ENCODE peak calls at places on chromosomes 3 and 15, in ten cellular contexts. Q is adipocyte, G is GM23338, X is tibial artery, R is lung, T is neural progenitor cell, E is cardiac muscle cell, K is A673, I is psoas muscle, V is keratinocyte. N is an unnamed sample. For H3K4me1, the result is how much of the 10 kb centered on the place peaks cover.

GRCh38 chr3:172224560-172225214 is 185.3 kb downstream of the FNDC3B start:
- DNase-seq in K (no peak), R (no peak), G (no peak), T (no peak), Q (no peak), V (no peak), X (no peak), I (no peak), E (no peak), N (no peak)

GRCh38 chr3:89635137-89635536 is 527.7 kb downstream of the EPHA3 start:
- DNase-seq in Q (peak), R (no peak), G (no peak), E (no peak), T (no peak), V (no peak), X (no peak), K (no peak), I (no peak), N (no peak)

GRCh38 chr3:53645754-53646153 is 151.3 kb downstream of the CACNA1D start:
- DNase-seq in E (no peak), R (no peak), G (no peak), K (no peak), I (peak), Q (no peak), X (no peak), T (no peak), V (no peak), N (no peak)

GRCh38 chr15:90130291-90130690 is 28.0 kb upstream of the IDH2 start:
- DNase-seq in R (no peak), I (no peak), G (no peak), E (no peak), K (no peak), T (no peak), Q (no peak), V (no peak), X (no peak), N (no peak)

GRCh38 chr15:67745059-67745993 is 80.0 kb upstream of the SKOR1 start:
- DNase-seq in R (no peak), V (no peak), E (no peak), X (no peak), I (no peak), T (no peak), K (no peak), Q (peak), G (no peak), N (no peak)

GRCh38 chr3:178603735-178604134 is 67.5 kb downstream of the KCNMB2 start:
- DNase-seq in R (no peak), E (no peak), T (no peak), X (no peak), V (no peak), G (no peak), Q (no peak), K (no peak), I (no peak), N (no peak)

GRCh38 chr3:27681249-27681748 is 40.8 kb downstream of the EOMES start:
- DNase-seq in T (peak), G (peak), V (no peak), I (no peak), K (peak), R (no peak), E (peak), Q (peak), X (no peak), N (peak)

GRCh38 chr3:197365621-197366020 is 67.2 kb upstream of the DLG1 start:
- DNase-seq in T (no peak), I (no peak), V (no peak), X (no peak), G (peak), E (no peak), Q (no peak), K (no peak), R (no peak), N (no peak)

GRCh38 chr3:144431134-144431533 is 459.5 kb downstream of the DIPK2A start:
- DNase-seq in E (no peak), G (no peak), V (no peak), X (no peak), Q (no peak), I (no peak), K (no peak), R (no peak), T (no peak), N (no peak)

GRCh38 chr3:21357241-21357640 is 393.8 kb downstream of the ZNF385D start:
- DNase-seq in X (no peak), E (no peak), G (no peak), R (no peak), Q (peak), T (no peak), I (no peak), K (no peak), V (no peak), N (no peak)

GRCh38 chr15:61063875-61064320 is 165.2 kb downstream of the RORA start:
- DNase-seq in V (peak), I (no peak), E (no peak), Q (no peak), X (no peak), R (no peak), T (no peak), K (no peak), G (no peak), N (no peak)

GRCh38 chr3:113575191-113575590 is 42.8 kb downstream of the SIDT1 start:
- DNase-seq in G (peak), E (no peak), R (no peak), V (no peak), X (no peak), T (peak), Q (no peak), I (no peak), K (no peak), N (no peak)

GRCh38 chr3:183537295-183537730 is 18.2 kb downstream of the KLHL6 start:
- DNase-seq in X (peak), G (no peak), V (peak), T (no peak), Q (peak), K (no peak), E (no peak), I (peak), R (no peak), N (no peak)

GRCh38 chr3:161915283-161915682 is 418.7 kb downstream of the OTOL1 start:
- DNase-seq in Q (no peak), T (no peak), I (no peak), V (no peak), K (peak), G (no peak), X (no peak), E (no peak), R (no peak), N (no peak)

GRCh38 chr15:84702961-84703482 is 12.9 kb downstream of the SEC11A start:
- DNase-seq in X (peak), E (no peak), R (peak), I (no peak), K (no peak), Q (no peak), G (no peak), V (no peak), T (no peak), N (no peak)

GRCh38 chr3:44685128-44685800 is 27.2 kb upstream of the ZNF502 start:
- DNase-seq in T (peak), E (peak), K (peak), V (no peak), Q (peak), R (peak), X (peak), I (peak), G (peak), N (peak)

GRCh38 chr3:176430244-176430893 is 766.9 kb downstream of the TBL1XR1 start:
- DNase-seq in X (no peak), R (no peak), Q (peak), K (peak), I (no peak), E (peak), G (peak), T (peak), V (no peak), N (no peak)

GRCh38 chr3:41575754-41576153 is 376.4 kb downstream of the CTNNB1 start:
- DNase-seq in E (no peak), I (no peak), R (no peak), T (no peak), Q (no peak), G (no peak), K (no peak), X (no peak), V (no peak), N (no peak)
- H3K4me1 ChIP-seq in E (under half), I (under half), R (under half), T (under half), Q (under half), G (under half), K (under half), X (under half), V (under half), N (under half)

GRCh38 chr15:63487076-63487757 is 17.2 kb upstream of the USP3 start:
- DNase-seq in K (peak), Q (peak), R (peak), I (peak), V (no peak), X (peak), E (peak), G (peak), T (peak), N (peak)
- H3K4me1 ChIP-seq in K (under half), Q (under half), R (under half), I (under half), V (under half), X (under half), E (under half), G (under half), T (under half), N (half or more)

GRCh38 chr3:13521309-13521708 is 27.6 kb upstream of the FBLN2 start:
- DNase-seq in R (no peak), I (peak), V (no peak), K (no peak), G (no peak), X (no peak), E (no peak), Q (no peak), T (no peak), N (no peak)
- H3K4me1 ChIP-seq in R (under half), I (under half), V (under half), K (under half), G (under half), X (under half), E (under half), Q (half or more), T (under half), N (under half)

DNA sequence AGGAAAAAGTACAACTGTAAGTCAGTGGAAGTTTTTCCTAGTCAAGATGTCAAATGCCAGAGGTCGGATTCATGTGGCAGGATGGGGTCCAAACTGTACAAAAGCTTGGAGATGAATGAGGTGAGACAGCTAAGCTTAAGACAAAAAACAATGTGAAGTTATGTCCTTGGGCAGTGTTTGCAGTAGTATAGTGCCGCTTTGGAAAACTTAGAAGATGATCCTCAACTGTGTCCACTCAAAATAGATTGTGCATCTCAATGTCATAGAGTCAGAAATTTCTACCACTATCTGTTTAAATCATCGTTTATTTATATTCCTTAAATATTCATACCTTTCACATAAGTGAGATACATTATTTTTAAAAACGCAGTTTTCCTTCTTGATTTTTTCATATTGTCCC is 77.3 kb downstream of the MBNL1 start:
- DNase-seq in R (no peak), Q (no peak), K (no peak), X (no peak), E (no peak), I (no peak), G (no peak), T (no peak), V (no peak), N (no peak)
- H3K4me1 ChIP-seq in R (under half), Q (under half), K (under half), X (half or more), E (under half), I (half or more), G (under half), T (under half), V (under half), N (half or more)

GRCh38 chr3:138383715-138384114 is 35.3 kb downstream of the MRAS start:
- DNase-seq in V (no peak), I (no peak), G (no peak), E (no peak), Q (no peak), K (no peak), T (no peak), R (no peak), X (no peak), N (no peak)
- H3K4me1 ChIP-seq in V (under half), I (half or more), G (under half), E (under half), Q (under half), K (under half), T (under half), R (under half), X (under half), N (under half)

DNA sequence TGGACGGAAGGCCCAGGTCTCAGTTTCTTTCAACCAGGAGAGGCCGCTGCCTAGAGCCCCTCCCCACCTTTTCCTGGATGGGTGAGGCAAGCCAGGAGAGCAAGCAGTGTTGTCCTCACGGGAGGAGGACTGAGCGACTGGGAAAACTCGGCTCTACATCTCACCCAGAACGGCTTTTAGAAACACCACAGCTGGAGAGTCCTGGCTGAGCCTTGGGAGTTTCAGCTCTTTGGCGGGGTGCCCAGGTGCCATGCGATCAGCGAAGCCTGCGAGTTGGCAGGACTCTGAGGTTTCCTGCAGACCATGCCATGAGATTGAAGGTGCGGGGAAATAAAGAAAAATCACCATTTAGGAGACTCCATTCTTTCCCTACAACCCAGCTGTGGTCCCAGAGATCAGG is 26.0 kb downstream of the PPCDC start:
- DNase-seq in Q (no peak), X (peak), V (no peak), T (no peak), E (no peak), K (peak), G (no peak), I (peak), R (peak), N (no peak)
- H3K4me1 ChIP-seq in Q (under half), X (half or more), V (under half), T (under half), E (under half), K (under half), G (under half), I (under half), R (under half), N (under half)

GRCh38 chr3:134355416-134355815 is 18.8 kb downstream of the AMOTL2 start:
- DNase-seq in G (no peak), V (no peak), T (no peak), E (no peak), I (peak), Q (no peak), X (peak), K (no peak), R (no peak), N (no peak)
- H3K4me1 ChIP-seq in G (under half), V (half or more), T (under half), E (under half), I (half or more), Q (half or more), X (half or more), K (under half), R (under half), N (under half)

GRCh38 chr3:55486101-55486856 is 827 bp downstream of the WNT5A start:
- DNase-seq in I (peak), X (no peak), E (peak), T (peak), G (peak), V (no peak), Q (peak), K (peak), R (peak), N (no peak)
- H3K4me1 ChIP-seq in I (under half), X (half or more), E (under half), T (under half), G (half or more), V (under half), Q (under half), K (under half), R (under half), N (under half)

N was measured in CD4-positive, alpha-beta memory T cell.